ENCODE peak calls at places on chromosomes 5 and 9, in four cellular contexts. One of them, this sample, is unnamed.

GRCh38 chr5:17230808-17231525 is 13.5 kb downstream of the BASP1 start:
- DNase-seq in bronchial epithelial cell: no peak
- DNase-seq in effector memory CD4-positive, alpha-beta T cell: no peak
- DNase-seq in mammary epithelial cell: no peak
- DNase-seq in this sample: no peak

GRCh38 chr9:18072967-18073366 is 401.0 kb upstream of the ADAMTSL1 start:
- DNase-seq in bronchial epithelial cell: no peak
- DNase-seq in effector memory CD4-positive, alpha-beta T cell: no peak
- DNase-seq in mammary epithelial cell: no peak
- DNase-seq in this sample: no peak

GRCh38 chr9:126456396-126456795 is 129.8 kb downstream of the MVB12B start:
- DNase-seq in bronchial epithelial cell: no peak
- DNase-seq in effector memory CD4-positive, alpha-beta T cell: no peak
- DNase-seq in mammary epithelial cell: no peak
- DNase-seq in this sample: no peak

GRCh38 chr5:112692472-112692871 is 45.2 kb upstream of the APC start:
- DNase-seq in bronchial epithelial cell: no peak
- DNase-seq in effector memory CD4-positive, alpha-beta T cell: no peak
- DNase-seq in mammary epithelial cell: no peak
- DNase-seq in this sample: no peak

GRCh38 chr9:33437235-33437634 is 10.2 kb downstream of the AQP3 start:
- DNase-seq in bronchial epithelial cell: no peak
- DNase-seq in effector memory CD4-positive, alpha-beta T cell: no peak
- DNase-seq in mammary epithelial cell: no peak
- DNase-seq in this sample: no peak

GRCh38 chr9:114591206-114591853 is 3.8 kb downstream of the ATP6V1G1 start:
- DNase-seq in bronchial epithelial cell: no peak
- DNase-seq in effector memory CD4-positive, alpha-beta T cell: no peak
- DNase-seq in mammary epithelial cell: no peak
- DNase-seq in this sample: no peak

GRCh38 chr5:1975898-1976765 is 93.4 kb upstream of the IRX4 start:
- DNase-seq in bronchial epithelial cell: no peak
- DNase-seq in effector memory CD4-positive, alpha-beta T cell: no peak
- DNase-seq in mammary epithelial cell: peak
- DNase-seq in this sample: no peak

GRCh38 chr5:95178046-95178651 is 106.7 kb downstream of the MCTP1 start:
- DNase-seq in bronchial epithelial cell: no peak
- DNase-seq in effector memory CD4-positive, alpha-beta T cell: no peak
- DNase-seq in mammary epithelial cell: no peak
- DNase-seq in this sample: no peak

GRCh38 chr5:117299940-117300339 is 725.3 kb upstream of the SEMA6A start:
- DNase-seq in bronchial epithelial cell: no peak
- DNase-seq in effector memory CD4-positive, alpha-beta T cell: no peak
- DNase-seq in mammary epithelial cell: no peak
- DNase-seq in this sample: no peak

GRCh38 chr5:171579162-171579561 is 159.7 kb downstream of the FGF18 start:
- DNase-seq in bronchial epithelial cell: no peak
- DNase-seq in effector memory CD4-positive, alpha-beta T cell: no peak
- DNase-seq in mammary epithelial cell: no peak
- DNase-seq in this sample: no peak

GRCh38 chr9:132011896-132012295 is 67.8 kb downstream of the MED27 start:
- DNase-seq in bronchial epithelial cell: no peak
- DNase-seq in effector memory CD4-positive, alpha-beta T cell: no peak
- DNase-seq in mammary epithelial cell: no peak
- DNase-seq in this sample: no peak

GRCh38 chr5:169547508-169547907 is 36.1 kb upstream of the SPDL1 start:
- DNase-seq in bronchial epithelial cell: peak
- DNase-seq in effector memory CD4-positive, alpha-beta T cell: no peak
- DNase-seq in mammary epithelial cell: no peak
- DNase-seq in this sample: no peak

GRCh38 chr5:116576043-116576713 is 1.6 kb upstream of the SEMA6A start:
- DNase-seq in bronchial epithelial cell: peak
- DNase-seq in effector memory CD4-positive, alpha-beta T cell: no peak
- DNase-seq in mammary epithelial cell: peak
- DNase-seq in this sample: peak

GRCh38 chr5:61806491-61807020 is 474.5 kb downstream of the ZSWIM6 start:
- DNase-seq in bronchial epithelial cell: peak
- DNase-seq in effector memory CD4-positive, alpha-beta T cell: no peak
- DNase-seq in mammary epithelial cell: no peak
- DNase-seq in this sample: no peak

GRCh38 chr5:82421119-82421518 is 143.0 kb upstream of the RPS23 start:
- DNase-seq in bronchial epithelial cell: peak
- DNase-seq in effector memory CD4-positive, alpha-beta T cell: no peak
- DNase-seq in mammary epithelial cell: peak
- DNase-seq in this sample: no peak

GRCh38 chr5:157372472-157372822 is 87.6 kb upstream of the NIPAL4 start:
- DNase-seq in bronchial epithelial cell: no peak
- DNase-seq in effector memory CD4-positive, alpha-beta T cell: no peak
- DNase-seq in mammary epithelial cell: no peak
- DNase-seq in this sample: no peak

GRCh38 chr5:157366741-157367684 is 93.0 kb upstream of the NIPAL4 start:
- DNase-seq in bronchial epithelial cell: peak
- DNase-seq in effector memory CD4-positive, alpha-beta T cell: no peak
- DNase-seq in mammary epithelial cell: no peak
- DNase-seq in this sample: no peak

GRCh38 chr5:157371655-157372471 is 88.2 kb upstream of the NIPAL4 start:
- DNase-seq in bronchial epithelial cell: peak
- DNase-seq in effector memory CD4-positive, alpha-beta T cell: no peak
- DNase-seq in mammary epithelial cell: no peak
- DNase-seq in this sample: no peak

GRCh38 chr5:157369507-157369906 is 90.5 kb upstream of the NIPAL4 start:
- DNase-seq in bronchial epithelial cell: no peak
- DNase-seq in effector memory CD4-positive, alpha-beta T cell: no peak
- DNase-seq in mammary epithelial cell: no peak
- DNase-seq in this sample: no peak

GRCh38 chr5:157370967-157371366 is 89.0 kb upstream of the NIPAL4 start:
- DNase-seq in bronchial epithelial cell: no peak
- DNase-seq in effector memory CD4-positive, alpha-beta T cell: no peak
- DNase-seq in mammary epithelial cell: no peak
- DNase-seq in this sample: no peak
- H3K4me3 ChIP-seq in bronchial epithelial cell: no peak
- H3K4me3 ChIP-seq in effector memory CD4-positive, alpha-beta T cell: no peak
- H3K4me3 ChIP-seq in mammary epithelial cell: no peak
- H3K4me3 ChIP-seq in this sample: no peak

GRCh38 chr9:16869140-16869903 is 1.1 kb downstream of the BNC2 start:
- DNase-seq in bronchial epithelial cell: no peak
- DNase-seq in effector memory CD4-positive, alpha-beta T cell: no peak
- DNase-seq in mammary epithelial cell: no peak
- DNase-seq in this sample: no peak

GRCh38 chr9:16869961-16870605 is 387 bp downstream of the BNC2 start:
- DNase-seq in bronchial epithelial cell: no peak
- DNase-seq in effector memory CD4-positive, alpha-beta T cell: no peak
- DNase-seq in mammary epithelial cell: no peak
- DNase-seq in this sample: no peak

GRCh38 chr9:16866542-16866941 is 3.9 kb downstream of the BNC2 start:
- DNase-seq in bronchial epithelial cell: no peak
- DNase-seq in effector memory CD4-positive, alpha-beta T cell: no peak
- DNase-seq in mammary epithelial cell: no peak
- DNase-seq in this sample: no peak

GRCh38 chr9:16868706-16869105 is 1.8 kb downstream of the BNC2 start:
- DNase-seq in bronchial epithelial cell: no peak
- DNase-seq in effector memory CD4-positive, alpha-beta T cell: no peak
- DNase-seq in mammary epithelial cell: no peak
- DNase-seq in this sample: no peak

DNA sequence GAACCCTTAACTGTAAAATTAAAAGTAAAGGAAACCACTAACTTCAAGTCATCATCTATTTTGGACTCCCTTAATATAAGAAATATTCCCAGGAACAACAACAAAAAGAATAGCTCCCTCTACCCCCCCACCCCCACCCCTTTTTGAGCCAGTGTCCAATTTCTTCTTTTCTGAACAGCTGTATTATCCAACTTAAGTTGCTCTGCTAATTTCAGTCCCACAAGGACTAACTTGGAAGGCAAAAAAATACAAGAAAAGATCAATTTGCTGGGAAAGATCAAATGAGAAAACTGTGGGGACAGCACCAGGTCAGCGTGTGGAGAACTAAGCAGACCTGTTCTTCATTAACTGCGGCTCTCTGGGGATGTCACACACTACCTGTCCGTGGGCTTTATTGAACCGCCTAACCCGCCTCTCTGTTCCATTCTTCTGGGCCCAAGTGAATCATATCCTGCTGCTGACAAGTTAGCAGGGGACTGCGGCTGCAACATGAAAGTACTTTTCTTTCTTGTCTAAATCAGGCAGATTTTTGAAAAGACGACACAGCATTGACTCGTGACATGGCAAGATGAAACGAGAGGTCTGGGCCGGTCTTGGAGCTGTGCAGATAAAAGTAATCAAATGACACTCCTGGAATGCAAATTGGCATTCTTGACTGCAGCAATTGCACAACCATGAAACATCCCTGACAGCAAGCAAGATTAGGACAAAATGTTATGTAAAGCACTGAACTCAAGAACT is 2.7 kb downstream of the BNC2 start:
- DNase-seq in bronchial epithelial cell: peak
- DNase-seq in effector memory CD4-positive, alpha-beta T cell: no peak
- DNase-seq in mammary epithelial cell: no peak
- DNase-seq in this sample: peak
- H3K4me3 ChIP-seq in bronchial epithelial cell: no peak
- H3K4me3 ChIP-seq in effector memory CD4-positive, alpha-beta T cell: no peak
- H3K4me3 ChIP-seq in mammary epithelial cell: no peak
- H3K4me3 ChIP-seq in this sample: no peak

GRCh38 chr9:95503369-95503768 is 13.4 kb downstream of the PTCH1 start:
- DNase-seq in bronchial epithelial cell: no peak
- DNase-seq in effector memory CD4-positive, alpha-beta T cell: no peak
- DNase-seq in mammary epithelial cell: no peak
- DNase-seq in this sample: no peak

GRCh38 chr9:95504053-95504963 is 12.5 kb downstream of the PTCH1 start:
- DNase-seq in bronchial epithelial cell: peak
- DNase-seq in effector memory CD4-positive, alpha-beta T cell: no peak
- DNase-seq in mammary epithelial cell: peak
- DNase-seq in this sample: no peak

GRCh38 chr9:95506438-95506691 is 10.4 kb downstream of the PTCH1 start:
- DNase-seq in bronchial epithelial cell: peak
- DNase-seq in effector memory CD4-positive, alpha-beta T cell: no peak
- DNase-seq in mammary epithelial cell: peak
- DNase-seq in this sample: no peak

GRCh38 chr9:95505676-95506437 is 10.9 kb downstream of the PTCH1 start:
- DNase-seq in bronchial epithelial cell: peak
- DNase-seq in effector memory CD4-positive, alpha-beta T cell: no peak
- DNase-seq in mammary epithelial cell: peak
- DNase-seq in this sample: no peak

DNA sequence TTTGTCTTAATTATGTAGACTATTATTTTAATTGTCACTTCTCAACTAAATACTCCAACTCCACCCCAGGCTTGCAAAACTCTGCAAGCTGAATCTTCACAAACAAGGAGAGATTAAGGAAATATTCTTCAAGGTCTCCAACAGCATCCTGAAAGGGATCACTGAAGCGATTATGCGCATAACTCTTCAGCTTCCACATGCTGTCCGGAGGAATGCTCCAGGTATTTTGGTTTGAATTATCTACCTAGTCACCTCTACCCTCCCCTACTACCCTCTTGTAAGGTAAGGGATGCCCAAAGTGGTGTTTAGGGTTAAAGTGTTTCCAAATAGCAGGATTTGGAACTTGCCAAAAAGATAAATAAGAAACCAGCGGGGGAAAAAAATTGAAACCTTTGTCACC is 11.7 kb downstream of the PTCH1 start:
- DNase-seq in bronchial epithelial cell: no peak
- DNase-seq in effector memory CD4-positive, alpha-beta T cell: no peak
- DNase-seq in mammary epithelial cell: no peak
- DNase-seq in this sample: no peak
- H3K4me3 ChIP-seq in bronchial epithelial cell: no peak
- H3K4me3 ChIP-seq in effector memory CD4-positive, alpha-beta T cell: no peak
- H3K4me3 ChIP-seq in mammary epithelial cell: peak
- H3K4me3 ChIP-seq in this sample: no peak

DNA sequence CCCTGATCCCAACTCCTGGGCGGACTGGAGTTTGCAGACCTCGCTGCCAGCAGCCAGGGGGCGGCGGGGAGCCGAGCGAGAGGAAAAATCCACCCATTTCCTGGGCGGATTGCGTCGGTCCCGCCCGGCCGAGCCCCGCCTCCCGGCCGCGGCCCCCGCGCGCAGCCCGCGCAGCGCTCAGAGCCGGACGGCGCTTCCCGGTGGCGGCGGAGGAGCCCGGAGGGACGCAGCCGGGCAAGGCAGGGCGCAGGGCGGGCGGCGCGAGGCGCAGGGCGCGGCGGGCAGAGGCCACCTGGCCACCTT is at the start of gene OLFM1:
- DNase-seq in bronchial epithelial cell: peak
- DNase-seq in effector memory CD4-positive, alpha-beta T cell: no peak
- DNase-seq in mammary epithelial cell: peak
- DNase-seq in this sample: peak
- H3K4me3 ChIP-seq in bronchial epithelial cell: no peak
- H3K4me3 ChIP-seq in effector memory CD4-positive, alpha-beta T cell: no peak
- H3K4me3 ChIP-seq in mammary epithelial cell: no peak
- H3K4me3 ChIP-seq in this sample: no peak

This sample was measured in trophoblast cell.